ENCODE peak calls at places on chromosome 20, in four cellular contexts. One of them, this sample, is unnamed.

GRCh38 chr20:45311589-45312211 is 3.6 kb upstream of the MATN4 start:
- DNase-seq in activated gamma-delta T cell treated with Interleukin-2 at 50 U/mL for 16 hours: peak; percentile 40
- DNase-seq in right cardiac atrium: peak; percentile 64
- DNase-seq in iris pigment epithelial cell: peak; percentile 48
- DNase-seq in this sample: no peak

GRCh38 chr20:64077876-64078551 is 1.3 kb downstream of the RGS19 start:
- DNase-seq in activated gamma-delta T cell treated with Interleukin-2 at 50 U/mL for 16 hours: peak; percentile 69
- DNase-seq in right cardiac atrium: peak; percentile 20
- DNase-seq in iris pigment epithelial cell: no peak
- DNase-seq in this sample: no peak

GRCh38 chr20:55264825-55265224 is 740.5 kb downstream of the CBLN4 start:
- DNase-seq in activated gamma-delta T cell treated with Interleukin-2 at 50 U/mL for 16 hours: no peak
- DNase-seq in right cardiac atrium: no peak
- DNase-seq in iris pigment epithelial cell: no peak
- DNase-seq in this sample: no peak

GRCh38 chr20:44035924-44036323 is 121.3 kb downstream of the TOX2 start:
- DNase-seq in activated gamma-delta T cell treated with Interleukin-2 at 50 U/mL for 16 hours: no peak
- DNase-seq in right cardiac atrium: no peak
- DNase-seq in iris pigment epithelial cell: no peak
- DNase-seq in this sample: peak; percentile 7

GRCh38 chr20:62208061-62208804 is 11.8 kb downstream of the HRH3 start:
- DNase-seq in activated gamma-delta T cell treated with Interleukin-2 at 50 U/mL for 16 hours: no peak
- DNase-seq in right cardiac atrium: no peak
- DNase-seq in iris pigment epithelial cell: no peak
- DNase-seq in this sample: no peak

GRCh38 chr20:57661201-57662027 is 41.2 kb upstream of the ZBP1 start:
- DNase-seq in activated gamma-delta T cell treated with Interleukin-2 at 50 U/mL for 16 hours: no peak
- DNase-seq in right cardiac atrium: peak; percentile 18
- DNase-seq in iris pigment epithelial cell: no peak
- DNase-seq in this sample: peak; percentile 8

GRCh38 chr20:2305946-2306345 is 10.1 kb downstream of the TGM3 start:
- DNase-seq in activated gamma-delta T cell treated with Interleukin-2 at 50 U/mL for 16 hours: no peak
- DNase-seq in right cardiac atrium: no peak
- DNase-seq in iris pigment epithelial cell: no peak
- DNase-seq in this sample: no peak

GRCh38 chr20:38973107-38973506 is 11.0 kb downstream of the DHX35 start:
- DNase-seq in activated gamma-delta T cell treated with Interleukin-2 at 50 U/mL for 16 hours: no peak
- DNase-seq in right cardiac atrium: no peak
- DNase-seq in iris pigment epithelial cell: no peak
- DNase-seq in this sample: no peak

GRCh38 chr20:40488401-40488800 is 200.6 kb downstream of the MAFB start:
- DNase-seq in activated gamma-delta T cell treated with Interleukin-2 at 50 U/mL for 16 hours: no peak
- DNase-seq in right cardiac atrium: no peak
- DNase-seq in iris pigment epithelial cell: no peak
- DNase-seq in this sample: no peak

This sample was measured in heart left ventricle.